ENCODE peak calls at places on chromosomes 5 and 9, in nine cellular contexts. Y is tibial nerve, R is esophagus muscularis mucosa, D is mucosa of descending colon, L is right cardiac atrium, H is right atrium auricular region, U is aorta, G is GM23338, A is IMR-90. F is an unnamed sample. For H3K4me1, the result is how much of the 10 kb centered on the place peaks cover.

GRCh38 chr5:103218164-103218563 is 40.4 kb upstream of the MACIR start:
- DNase-seq in Y (no peak), R (no peak), D (no peak), L (no peak), H (no peak), U (no peak), G (no peak), A (peak), F (no peak)

GRCh38 chr9:137370865-137371520 is 52.0 kb downstream of the EXD3 start:
- DNase-seq in Y (no peak), R (no peak), D (no peak), L (peak), H (no peak), U (peak), G (peak), A (no peak), F (peak)

GRCh38 chr9:134818591-134818990 is 62.0 kb upstream of the FCN2 start:
- DNase-seq in Y (no peak), R (no peak), D (no peak), L (no peak), H (no peak), U (no peak), G (no peak), A (no peak), F (no peak)

GRCh38 chr9:94740191-94740874 is 13.8 kb downstream of the AOPEP start:
- DNase-seq in Y (no peak), R (no peak), D (no peak), L (no peak), H (no peak), U (no peak), G (no peak), A (no peak), F (no peak)

GRCh38 chr5:75885849-75886596 is 168.8 kb upstream of the POC5 start:
- DNase-seq in Y (no peak), R (peak), D (peak), L (no peak), H (no peak), U (no peak), G (peak), A (no peak), F (no peak)

GRCh38 chr5:100840364-100840763 is 62.7 kb downstream of the ST8SIA4 start:
- DNase-seq in Y (no peak), R (no peak), D (no peak), L (no peak), H (no peak), U (no peak), G (no peak), A (peak), F (no peak)

GRCh38 chr5:158943057-158943456 is 156.7 kb downstream of the EBF1 start:
- DNase-seq in Y (peak), R (no peak), D (no peak), L (peak), H (no peak), U (peak), G (no peak), A (peak), F (no peak)

GRCh38 chr9:113906411-113907110 is 30.5 kb downstream of the ZNF618 start:
- DNase-seq in Y (no peak), R (no peak), D (no peak), L (no peak), H (peak), U (no peak), G (no peak), A (peak), F (no peak)

GRCh38 chr5:40957048-40957447 is 47.8 kb downstream of the C7 start:
- DNase-seq in Y (no peak), R (no peak), D (no peak), L (no peak), H (no peak), U (no peak), G (no peak), A (no peak), F (no peak)

GRCh38 chr5:52844885-52845284 is 57.2 kb downstream of the ITGA1 start:
- DNase-seq in Y (no peak), R (no peak), D (no peak), L (no peak), H (no peak), U (no peak), G (no peak), A (peak), F (no peak)

GRCh38 chr9:130423272-130423671 is 21.5 kb upstream of the ASS1 start:
- DNase-seq in Y (no peak), R (no peak), D (no peak), L (no peak), H (no peak), U (peak), G (no peak), A (no peak), F (no peak)

GRCh38 chr9:98808411-98808815 is 943 bp downstream of the GALNT12 start:
- DNase-seq in Y (no peak), R (no peak), D (peak), L (no peak), H (no peak), U (no peak), G (peak), A (no peak), F (peak)

GRCh38 chr9:115672477-115673316 is 480.9 kb upstream of the PAPPA start:
- DNase-seq in Y (no peak), R (no peak), D (no peak), L (no peak), H (no peak), U (no peak), G (peak), A (peak), F (no peak)

GRCh38 chr9:134258828-134259546 is 67.3 kb upstream of the RXRA start:
- DNase-seq in Y (no peak), R (no peak), D (no peak), L (peak), H (no peak), U (no peak), G (no peak), A (no peak), F (no peak)

GRCh38 chr5:73314395-73315195 is 134.0 kb downstream of the FOXD1 start:
- DNase-seq in Y (no peak), R (no peak), D (no peak), L (no peak), H (no peak), U (no peak), G (no peak), A (peak), F (no peak)

GRCh38 chr5:103411721-103412120 is 150.9 kb downstream of the NUDT12 start:
- DNase-seq in Y (no peak), R (no peak), D (no peak), L (no peak), H (no peak), U (no peak), G (no peak), A (no peak), F (no peak)

GRCh38 chr9:130149654-130150286 is 22.4 kb upstream of the NCS1 start:
- DNase-seq in Y (no peak), R (no peak), D (no peak), L (no peak), H (no peak), U (no peak), G (peak), A (no peak), F (no peak)

GRCh38 chr9:25415723-25416122 is 262.5 kb downstream of the TUSC1 start:
- DNase-seq in Y (no peak), R (no peak), D (no peak), L (no peak), H (no peak), U (no peak), G (no peak), A (no peak), F (no peak)

GRCh38 chr9:121316378-121316777 is 48.4 kb downstream of the GSN start:
- DNase-seq in Y (no peak), R (no peak), D (no peak), L (no peak), H (no peak), U (no peak), G (no peak), A (no peak), F (no peak)
- H3K4me1 ChIP-seq in Y (under half), R (half or more), D (under half), L (under half), H (under half), U (under half), G (under half), A (under half), F (under half)

DNA sequence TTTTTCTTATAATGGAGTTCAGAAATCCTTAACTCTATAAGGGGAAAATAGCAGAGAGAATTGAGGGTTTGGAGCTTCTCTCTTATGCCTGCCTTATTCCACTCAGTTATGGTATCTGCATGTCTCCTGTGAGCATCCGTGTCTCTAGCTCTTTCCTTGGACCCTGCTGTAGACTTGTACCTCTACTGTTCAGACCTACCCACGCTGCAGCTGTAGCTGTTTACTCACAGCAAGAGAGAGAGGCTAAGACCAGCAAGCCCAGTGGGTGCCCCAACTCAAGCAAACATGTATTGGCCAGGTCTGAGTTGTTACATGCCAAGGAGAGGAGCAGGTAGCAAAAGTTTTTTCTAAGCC is 7.1 kb upstream of the PCSK1 start:
- DNase-seq in Y (no peak), R (no peak), D (no peak), L (no peak), H (no peak), U (no peak), G (no peak), A (no peak), F (no peak)
- H3K4me1 ChIP-seq in Y (under half), R (under half), D (under half), L (under half), H (under half), U (under half), G (half or more), A (under half), F (under half)

GRCh38 chr9:124371183-124371582 is 44.1 kb downstream of the PSMB7 start:
- DNase-seq in Y (no peak), R (no peak), D (no peak), L (no peak), H (no peak), U (no peak), G (no peak), A (peak), F (no peak)
- H3K4me1 ChIP-seq in Y (under half), R (under half), D (under half), L (under half), H (under half), U (under half), G (under half), A (under half), F (under half)

DNA sequence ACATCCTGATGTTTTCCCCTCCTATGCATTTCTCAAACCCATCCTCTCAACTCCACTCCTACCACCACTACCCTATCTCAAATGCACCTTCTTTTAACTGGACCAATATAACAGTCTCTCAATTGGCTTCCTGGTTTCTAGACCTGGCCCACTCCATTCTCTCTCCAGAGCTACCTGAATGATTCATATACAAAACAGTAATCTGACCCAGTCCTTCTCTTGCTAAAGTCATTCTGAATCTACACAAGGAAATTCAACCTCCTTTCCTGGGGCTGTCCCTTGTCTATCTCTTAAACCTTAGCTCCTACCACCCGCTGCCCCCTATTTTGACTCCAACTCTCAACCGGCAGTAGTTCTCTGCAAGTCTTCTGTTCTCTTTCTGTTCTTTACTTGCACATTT is 97.2 kb downstream of the PCSK1 start:
- DNase-seq in Y (no peak), R (no peak), D (no peak), L (no peak), H (no peak), U (no peak), G (peak), A (peak), F (no peak)
- H3K4me1 ChIP-seq in Y (under half), R (under half), D (under half), L (under half), H (under half), U (under half), G (under half), A (under half), F (under half)

DNA sequence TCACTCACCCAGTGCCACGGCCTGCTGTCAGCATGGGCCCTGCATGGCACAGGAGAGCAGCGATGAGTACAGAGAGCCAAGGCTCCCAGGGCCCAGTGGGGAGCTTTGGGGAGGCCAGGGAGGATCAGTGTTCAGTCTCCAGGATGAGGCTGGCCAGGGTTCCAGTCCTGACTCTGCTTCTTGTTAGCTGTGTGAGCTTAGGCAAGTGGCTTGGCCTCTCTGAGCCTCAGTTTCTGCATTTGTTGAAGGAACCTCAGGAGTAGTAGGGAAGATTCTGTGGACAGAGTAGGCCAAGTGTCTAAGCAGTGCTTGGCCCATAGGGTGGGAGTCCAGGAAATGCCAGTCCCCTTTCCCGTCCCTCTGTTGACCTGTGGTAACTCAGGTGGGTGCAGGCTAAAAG is 39.5 kb downstream of the ERGIC1 start:
- DNase-seq in Y (no peak), R (no peak), D (no peak), L (no peak), H (no peak), U (no peak), G (no peak), A (no peak), F (no peak)
- H3K4me1 ChIP-seq in Y (half or more), R (half or more), D (under half), L (under half), H (under half), U (under half), G (under half), A (under half), F (under half)

GRCh38 chr5:145925803-145926202 is 10.6 kb upstream of the SH3RF2 start:
- DNase-seq in Y (no peak), R (no peak), D (no peak), L (no peak), H (no peak), U (no peak), G (no peak), A (peak), F (no peak)

GRCh38 chr5:145923405-145923804 is 13.0 kb upstream of the SH3RF2 start:
- DNase-seq in Y (no peak), R (no peak), D (no peak), L (no peak), H (no peak), U (no peak), G (no peak), A (no peak), F (no peak)

GRCh38 chr5:145922059-145922458 is 14.3 kb upstream of the SH3RF2 start:
- DNase-seq in Y (no peak), R (no peak), D (no peak), L (no peak), H (no peak), U (no peak), G (no peak), A (no peak), F (no peak)

GRCh38 chr5:145924849-145925248 is 11.5 kb upstream of the SH3RF2 start:
- DNase-seq in Y (no peak), R (no peak), D (no peak), L (no peak), H (no peak), U (no peak), G (no peak), A (no peak), F (no peak)

DNA sequence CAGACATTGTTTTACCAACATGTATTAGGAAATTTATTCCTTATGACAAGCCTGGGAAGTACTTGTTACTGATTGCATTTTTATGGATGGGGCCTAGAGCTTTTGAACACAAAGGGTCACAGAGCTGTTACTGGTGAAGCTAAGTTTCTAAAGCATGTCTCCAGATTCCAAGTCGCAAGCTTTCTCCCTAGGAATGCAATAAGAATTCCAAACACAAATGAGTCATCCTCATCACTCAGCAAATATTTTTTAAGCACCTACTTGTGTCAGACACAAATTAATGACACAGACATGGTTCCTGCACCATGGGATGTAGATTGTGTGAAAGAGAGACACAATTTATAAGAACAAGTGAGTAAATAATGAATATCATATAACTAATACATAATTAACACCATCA is 11.0 kb upstream of the SH3RF2 start:
- DNase-seq in Y (no peak), R (no peak), D (no peak), L (no peak), H (no peak), U (no peak), G (peak), A (peak), F (no peak)
- H3K4me1 ChIP-seq in Y (under half), R (under half), D (under half), L (under half), H (under half), U (under half), G (under half), A (under half), F (under half)

DNA sequence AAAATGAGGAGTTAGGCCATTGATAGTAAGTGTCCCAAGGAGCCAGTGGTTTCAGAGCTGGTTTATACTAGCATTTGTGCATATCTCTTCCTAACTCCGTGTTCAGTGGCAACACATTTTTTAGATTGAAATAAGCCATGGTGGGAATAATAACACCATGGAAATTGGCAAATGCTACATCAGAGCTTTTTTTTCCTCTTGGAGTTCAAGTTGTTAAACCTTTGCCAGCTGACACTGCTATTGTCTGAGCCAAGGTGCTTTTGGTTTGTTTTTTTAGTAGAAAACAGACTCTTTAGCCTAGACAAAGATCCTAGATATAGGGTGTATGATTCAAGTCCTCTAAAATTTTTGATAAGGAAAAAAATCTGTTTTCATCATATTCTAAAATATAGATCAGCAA is 2.8 kb downstream of the ACO1 start:
- DNase-seq in Y (no peak), R (peak), D (no peak), L (no peak), H (no peak), U (no peak), G (no peak), A (no peak), F (no peak)
- H3K4me1 ChIP-seq in Y (under half), R (half or more), D (under half), L (under half), H (under half), U (under half), G (under half), A (under half), F (under half)

GRCh38 chr9:8468048-8468600 is 668.5 kb upstream of the DMAC1 start:
- DNase-seq in Y (no peak), R (no peak), D (no peak), L (no peak), H (no peak), U (no peak), G (peak), A (no peak), F (no peak)
- H3K4me1 ChIP-seq in Y (under half), R (under half), D (under half), L (under half), H (under half), U (under half), G (under half), A (under half), F (under half)

GRCh38 chr9:4984571-4985375 is at the start of gene JAK2:
- DNase-seq in Y (peak), R (peak), D (peak), L (peak), H (peak), U (peak), G (peak), A (peak), F (peak)
- H3K4me1 ChIP-seq in Y (under half), R (under half), D (under half), L (under half), H (under half), U (under half), G (under half), A (under half), F (under half)

DNA sequence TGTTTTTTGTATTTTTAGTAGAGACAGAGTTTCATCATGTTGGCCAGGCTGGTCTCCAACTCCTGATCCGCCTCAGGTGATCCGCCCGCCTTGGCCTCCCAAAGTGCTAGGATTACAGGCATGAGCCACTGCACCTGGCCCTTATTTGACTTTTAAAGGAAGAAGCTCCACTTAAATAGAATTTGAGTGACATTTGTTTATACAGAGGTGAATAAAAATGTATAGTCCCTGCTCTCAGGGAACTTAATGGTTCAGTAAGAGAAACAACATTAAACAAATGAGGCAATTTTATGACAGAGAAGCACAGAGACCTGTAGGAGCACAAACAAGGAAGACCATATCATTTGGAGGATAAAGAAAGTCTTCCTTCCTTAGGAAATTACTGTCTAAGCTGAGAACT is 65.7 kb downstream of the C9orf152 start:
- DNase-seq in Y (no peak), R (no peak), D (no peak), L (no peak), H (no peak), U (no peak), G (no peak), A (no peak), F (no peak)
- H3K4me1 ChIP-seq in Y (under half), R (half or more), D (under half), L (under half), H (under half), U (under half), G (under half), A (under half), F (under half)

F was measured in left lung.